ENCODE peak calls at places on chromosome 7, in four cellular contexts. One of them, this sample, is unnamed.

GRCh38 chr7:57868771-57869483 is 418.9 kb downstream of the ZNF716 start:
- DNase-seq in GM12891: no peak
- DNase-seq in GM12878: no peak
- DNase-seq in K562: no peak
- DNase-seq in this sample: no peak

GRCh38 chr7:113922049-113922448 is 3.2 kb upstream of the PPP1R3A start:
- DNase-seq in GM12891: no peak
- DNase-seq in GM12878: no peak
- DNase-seq in K562: no peak
- DNase-seq in this sample: no peak

GRCh38 chr7:74356589-74357315 is 67.5 kb downstream of the CLIP2 start:
- DNase-seq in GM12891: no peak
- DNase-seq in GM12878: no peak
- DNase-seq in K562: no peak
- DNase-seq in this sample: no peak

GRCh38 chr7:100504887-100505611 is 21.3 kb downstream of the NYAP1 start:
- DNase-seq in GM12891: no peak
- DNase-seq in GM12878: no peak
- DNase-seq in K562: no peak
- DNase-seq in this sample: no peak

GRCh38 chr7:134126126-134126525 is 1.0 kb upstream of the LRGUK start:
- DNase-seq in GM12891: no peak
- DNase-seq in GM12878: no peak
- DNase-seq in K562: no peak
- DNase-seq in this sample: no peak

GRCh38 chr7:71974611-71975010 is 437.5 kb downstream of the CALN1 start:
- DNase-seq in GM12891: no peak
- DNase-seq in GM12878: no peak
- DNase-seq in K562: no peak
- DNase-seq in this sample: no peak

GRCh38 chr7:78959471-78959870 is 494.0 kb downstream of the MAGI2 start:
- DNase-seq in GM12891: no peak
- DNase-seq in GM12878: no peak
- DNase-seq in K562: no peak
- DNase-seq in this sample: no peak

GRCh38 chr7:80764132-80764531 is 125.7 kb downstream of the CD36 start:
- DNase-seq in GM12891: no peak
- DNase-seq in GM12878: no peak
- DNase-seq in K562: no peak
- DNase-seq in this sample: no peak

GRCh38 chr7:78176186-78176585 is 377.6 kb downstream of the PHTF2 start:
- DNase-seq in GM12891: no peak
- DNase-seq in GM12878: no peak
- DNase-seq in K562: no peak
- DNase-seq in this sample: no peak

GRCh38 chr7:140596751-140597424 is 43.7 kb downstream of the DENND2A start:
- DNase-seq in GM12891: no peak
- DNase-seq in GM12878: no peak
- DNase-seq in K562: no peak
- DNase-seq in this sample: no peak

GRCh38 chr7:45292481-45292880 is 134.9 kb downstream of the RAMP3 start:
- DNase-seq in GM12891: no peak
- DNase-seq in GM12878: no peak
- DNase-seq in K562: no peak
- DNase-seq in this sample: no peak

GRCh38 chr7:31633454-31633853 is 53.6 kb upstream of the PPP1R17 start:
- DNase-seq in GM12891: no peak
- DNase-seq in GM12878: no peak
- DNase-seq in K562: no peak
- DNase-seq in this sample: no peak

GRCh38 chr7:143460585-143460984 is 17.1 kb upstream of the TAS2R41 start:
- DNase-seq in GM12891: no peak
- DNase-seq in GM12878: no peak
- DNase-seq in K562: no peak
- DNase-seq in this sample: no peak

GRCh38 chr7:16422100-16422430 is 727 bp upstream of the CRPPA start:
- DNase-seq in GM12891: no peak
- DNase-seq in GM12878: no peak
- DNase-seq in K562: no peak
- DNase-seq in this sample: no peak

GRCh38 chr7:155211173-155211572 is 86.5 kb upstream of the INSIG1 start:
- DNase-seq in GM12891: no peak
- DNase-seq in GM12878: no peak
- DNase-seq in K562: no peak
- DNase-seq in this sample: no peak

GRCh38 chr7:30970594-30971094 is 6.9 kb downstream of the GHRHR start:
- DNase-seq in GM12891: no peak
- DNase-seq in GM12878: no peak
- DNase-seq in K562: no peak
- DNase-seq in this sample: no peak

GRCh38 chr7:39950473-39951155 is 558 bp downstream of the CDK13 start:
- DNase-seq in GM12891: peak
- DNase-seq in GM12878: no peak
- DNase-seq in K562: peak
- DNase-seq in this sample: peak

GRCh38 chr7:131493559-131493958 is 62.9 kb downstream of the PODXL start:
- DNase-seq in GM12891: no peak
- DNase-seq in GM12878: no peak
- DNase-seq in K562: no peak
- DNase-seq in this sample: no peak

GRCh38 chr7:105677803-105678583 is 96.7 kb upstream of the EFCAB10 start:
- DNase-seq in GM12891: no peak
- DNase-seq in GM12878: peak
- DNase-seq in K562: no peak
- DNase-seq in this sample: peak

GRCh38 chr7:104230606-104231005 is 22.8 kb upstream of the ORC5 start:
- DNase-seq in GM12891: no peak
- DNase-seq in GM12878: no peak
- DNase-seq in K562: no peak
- DNase-seq in this sample: no peak

GRCh38 chr7:46054290-46054689 is 133.2 kb upstream of the IGFBP3 start:
- DNase-seq in GM12891: no peak
- DNase-seq in GM12878: no peak
- DNase-seq in K562: no peak
- DNase-seq in this sample: no peak

GRCh38 chr7:40489844-40490602 is 355.2 kb downstream of the SUGCT start:
- DNase-seq in GM12891: no peak
- DNase-seq in GM12878: no peak
- DNase-seq in K562: no peak
- DNase-seq in this sample: no peak

GRCh38 chr7:31111109-31111451 is 59.0 kb downstream of the ADCYAP1R1 start:
- DNase-seq in GM12891: no peak
- DNase-seq in GM12878: no peak
- DNase-seq in K562: no peak
- DNase-seq in this sample: no peak

GRCh38 chr7:101816499-101817030 is 861 bp upstream of the CUX1 start:
- DNase-seq in GM12891: no peak
- DNase-seq in GM12878: no peak
- DNase-seq in K562: peak
- DNase-seq in this sample: peak

GRCh38 chr7:39153113-39153512 is 175.4 kb downstream of the POU6F2 start:
- DNase-seq in GM12891: no peak
- DNase-seq in GM12878: no peak
- DNase-seq in K562: no peak
- DNase-seq in this sample: no peak

DNA sequence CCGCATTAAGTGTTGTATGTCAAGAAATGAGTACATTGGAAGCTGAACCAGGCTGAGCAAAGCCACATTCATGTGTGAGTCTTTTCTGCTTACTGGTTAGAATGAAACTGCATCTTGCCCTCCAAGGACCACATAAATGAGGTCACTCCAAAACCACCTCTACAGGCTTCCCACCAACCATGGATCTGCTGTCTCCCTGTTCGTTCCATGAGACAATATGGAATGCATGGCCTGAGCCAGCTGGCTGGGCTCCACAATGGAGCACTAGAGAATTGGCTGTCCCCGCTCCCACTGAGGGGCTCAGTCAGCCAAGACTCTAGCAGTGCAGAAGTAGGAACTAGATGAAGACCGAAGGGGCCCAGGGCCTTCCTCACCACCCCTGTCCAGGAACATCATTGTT is 120.8 kb downstream of the TNS3 start:
- DNase-seq in GM12891: no peak
- DNase-seq in GM12878: no peak
- DNase-seq in K562: no peak
- DNase-seq in this sample: no peak
- TF ChIP-seq SPI1 in GM12891: no peak
- TF ChIP-seq SPI1 in GM12878: no peak
- TF ChIP-seq SPI1 in K562: no peak
- TF ChIP-seq SPI1 in this sample: no peak

DNA sequence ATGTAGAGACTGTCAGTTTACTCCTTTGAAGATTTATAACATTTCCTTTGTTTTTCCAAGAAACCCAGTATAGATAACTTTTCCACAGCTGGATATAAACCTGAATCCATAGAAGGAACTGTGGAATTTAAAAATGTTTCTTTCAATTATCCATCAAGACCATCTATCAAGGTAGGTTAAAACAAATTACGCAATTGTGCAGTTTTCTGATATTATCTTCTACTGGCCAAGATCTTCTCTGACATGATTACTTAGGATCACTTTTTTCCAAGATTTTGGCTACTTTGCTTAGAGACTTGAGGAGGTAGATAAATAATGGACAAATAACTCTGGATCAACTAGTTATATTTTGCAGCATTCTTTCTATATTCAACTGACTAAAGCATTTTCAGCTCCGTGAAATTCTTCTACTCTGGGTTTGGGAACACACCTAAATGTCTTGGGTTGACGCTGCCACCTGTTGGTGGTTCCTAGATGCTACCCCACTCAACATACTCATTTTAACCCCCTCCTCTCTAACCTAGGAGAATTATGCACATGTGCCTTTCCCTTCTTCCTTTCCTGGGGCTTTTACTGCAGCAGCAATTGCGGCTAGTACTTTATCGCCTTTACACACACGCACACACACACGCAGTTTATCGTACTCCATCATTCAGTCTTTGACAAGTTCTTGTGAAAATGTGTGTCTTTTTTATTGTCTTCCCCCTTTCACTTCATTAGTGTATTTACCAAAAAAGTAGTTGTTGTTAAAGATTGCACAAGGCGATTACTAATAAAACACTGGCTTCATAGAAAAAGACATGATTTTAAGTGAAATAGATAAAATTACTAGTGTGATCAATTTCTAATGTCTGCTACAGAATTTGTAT is 32.7 kb downstream of the ABCB5 start:
- DNase-seq in GM12891: no peak
- DNase-seq in GM12878: no peak
- DNase-seq in K562: peak
- DNase-seq in this sample: no peak
- TF ChIP-seq SPI1 in GM12891: no peak
- TF ChIP-seq SPI1 in GM12878: no peak
- TF ChIP-seq SPI1 in K562: no peak
- TF ChIP-seq SPI1 in this sample: no peak

GRCh38 chr7:86647340-86648094 is 3.8 kb downstream of the GRM3 start:
- DNase-seq in GM12891: no peak
- DNase-seq in GM12878: no peak
- DNase-seq in K562: no peak
- DNase-seq in this sample: no peak

GRCh38 chr7:86644282-86645173 is 819 bp downstream of the GRM3 start:
- DNase-seq in GM12891: no peak
- DNase-seq in GM12878: no peak
- DNase-seq in K562: no peak
- DNase-seq in this sample: no peak

GRCh38 chr7:86645676-86646276 is 2.1 kb downstream of the GRM3 start:
- DNase-seq in GM12891: no peak
- DNase-seq in GM12878: no peak
- DNase-seq in K562: no peak
- DNase-seq in this sample: no peak

GRCh38 chr7:86645174-86645566 is 1.5 kb downstream of the GRM3 start:
- DNase-seq in GM12891: no peak
- DNase-seq in GM12878: no peak
- DNase-seq in K562: no peak
- DNase-seq in this sample: no peak

GRCh38 chr7:86643478-86644281 is at the start of gene GRM3:
- DNase-seq in GM12891: no peak
- DNase-seq in GM12878: no peak
- DNase-seq in K562: peak
- DNase-seq in this sample: no peak
- TF ChIP-seq SPI1 in GM12891: no peak
- TF ChIP-seq SPI1 in GM12878: no peak
- TF ChIP-seq SPI1 in K562: no peak
- TF ChIP-seq SPI1 in this sample: no peak

GRCh38 chr7:47506716-47507354 is 75.1 kb downstream of the TNS3 start:
- DNase-seq in GM12891: no peak
- DNase-seq in GM12878: no peak
- DNase-seq in K562: no peak
- DNase-seq in this sample: no peak

GRCh38 chr7:47503283-47503682 is 78.6 kb downstream of the TNS3 start:
- DNase-seq in GM12891: no peak
- DNase-seq in GM12878: no peak
- DNase-seq in K562: no peak
- DNase-seq in this sample: no peak

GRCh38 chr7:47505317-47506007 is 76.4 kb downstream of the TNS3 start:
- DNase-seq in GM12891: no peak
- DNase-seq in GM12878: no peak
- DNase-seq in K562: no peak
- DNase-seq in this sample: no peak

GRCh38 chr7:47502240-47502877 is 79.6 kb downstream of the TNS3 start:
- DNase-seq in GM12891: no peak
- DNase-seq in GM12878: no peak
- DNase-seq in K562: no peak
- DNase-seq in this sample: no peak

DNA sequence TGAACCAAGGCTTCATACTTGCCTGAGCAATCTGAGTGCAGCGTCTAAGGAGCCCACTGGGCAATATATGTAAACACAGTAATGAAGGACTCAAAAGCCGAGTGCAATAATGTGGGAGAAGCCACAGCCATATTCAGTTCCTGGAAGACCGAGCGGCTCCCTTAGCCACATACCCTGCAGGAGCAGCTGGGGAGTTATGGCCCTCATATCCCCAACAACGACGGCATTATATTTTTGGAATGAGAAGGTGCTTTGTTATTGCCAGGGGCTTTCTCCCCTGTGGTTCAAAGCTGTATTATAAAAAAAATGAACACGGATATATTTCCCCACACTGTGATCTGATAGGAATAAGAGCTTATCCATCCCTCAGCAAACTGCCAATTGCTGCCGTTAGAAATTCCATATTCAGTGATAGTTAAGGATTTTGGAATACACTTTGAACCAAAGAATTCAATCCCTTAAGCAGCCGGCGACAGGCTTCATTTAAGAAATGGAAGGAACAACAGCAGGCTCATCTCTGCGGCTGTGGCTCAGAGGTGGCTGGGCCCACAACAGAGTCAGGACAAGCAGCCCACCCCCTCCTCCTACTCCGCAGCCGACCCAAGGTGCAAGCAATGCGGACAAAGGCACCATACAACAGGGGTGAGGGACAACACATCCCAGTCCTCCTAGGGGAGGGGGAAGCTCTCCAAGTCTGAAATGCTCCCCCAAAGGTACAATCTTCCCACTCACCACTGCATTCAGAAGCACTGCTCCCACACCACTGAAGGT is 77.2 kb downstream of the TNS3 start:
- DNase-seq in GM12891: no peak
- DNase-seq in GM12878: no peak
- DNase-seq in K562: no peak
- DNase-seq in this sample: no peak
- TF ChIP-seq SPI1 in GM12891: no peak
- TF ChIP-seq SPI1 in GM12878: no peak
- TF ChIP-seq SPI1 in K562: no peak
- TF ChIP-seq SPI1 in this sample: no peak

GRCh38 chr7:3760696-3761095 is 459.6 kb downstream of the SDK1 start:
- DNase-seq in GM12891: no peak
- DNase-seq in GM12878: no peak
- DNase-seq in K562: no peak
- DNase-seq in this sample: no peak
- TF ChIP-seq SPI1 in GM12891: no peak
- TF ChIP-seq SPI1 in GM12878: no peak
- TF ChIP-seq SPI1 in K562: no peak
- TF ChIP-seq SPI1 in this sample: no peak